ENCODE peak calls at places on chromosomes 13 and 19, in nine cellular contexts. C is BJ; E is neural crest cell; L is A549; K is memory B cell; A is GM10248; B is CD8-positive, alpha-beta memory T cell; P is kidney glomerular epithelial cell; O is midbrain. J is an unnamed sample.

GRCh38 chr13:46173656-46174055 is 8.3 kb downstream of the LCP1 start:
- DNase-seq in C (no peak), E (no peak), A (no peak), B (peak), L (no peak), P (no peak), K (no peak), O (no peak), J (no peak)

GRCh38 chr13:40764587-40765403 is 6.2 kb downstream of the MRPS31 start:
- DNase-seq in B (no peak), K (no peak), P (no peak), O (no peak), E (no peak), C (no peak), A (no peak), L (no peak), J (no peak)

GRCh38 chr19:5621945-5622464 is 571 bp downstream of the SAFB2 start:
- DNase-seq in B (peak), C (no peak), L (no peak), P (no peak), E (peak), A (peak), O (no peak), K (no peak), J (no peak)

GRCh38 chr19:16094360-16095070 is 17.2 kb upstream of the RAB8A start:
- DNase-seq in E (no peak), K (no peak), P (no peak), O (no peak), A (no peak), B (no peak), C (no peak), L (no peak), J (no peak)

GRCh38 chr19:19554074-19555023 is 16.3 kb downstream of the CILP2 start:
- DNase-seq in K (peak), E (peak), A (peak), O (no peak), L (no peak), C (no peak), B (peak), P (no peak), J (no peak)

GRCh38 chr13:24202215-24202614 is 41.7 kb downstream of the SPATA13 start:
- DNase-seq in C (no peak), K (no peak), A (no peak), P (no peak), O (no peak), B (no peak), L (no peak), E (no peak), J (no peak)

GRCh38 chr13:50369646-50370045 is 354.4 kb downstream of the KCNRG start:
- DNase-seq in A (no peak), O (no peak), E (no peak), C (no peak), L (no peak), P (no peak), K (no peak), B (no peak), J (no peak)

GRCh38 chr13:105442941-105443340 is 1092.5 kb downstream of the EFNB2 start:
- DNase-seq in A (no peak), O (no peak), E (no peak), L (peak), K (no peak), P (peak), B (no peak), C (peak), J (peak)

GRCh38 chr19:1449467-1450442 is at the start of gene APC2:
- DNase-seq in O (peak), E (peak), L (peak), A (no peak), B (no peak), K (peak), C (no peak), P (no peak), J (peak)

GRCh38 chr13:98368019-98368418 is 190.9 kb upstream of the RNF113B start:
- DNase-seq in C (peak), K (no peak), L (no peak), A (no peak), P (peak), B (no peak), O (no peak), E (no peak), J (no peak)

GRCh38 chr13:64054306-64054705 is 2638.7 kb upstream of the PCDH20 start:
- DNase-seq in E (no peak), L (no peak), C (no peak), K (no peak), P (no peak), O (no peak), B (no peak), A (no peak), J (no peak)

GRCh38 chr19:3863648-3864047 is 5.2 kb downstream of the ZFR2 start:
- DNase-seq in E (no peak), B (no peak), O (no peak), P (no peak), A (no peak), K (no peak), C (no peak), L (no peak), J (no peak)

GRCh38 chr19:17766543-17767131 is 15.4 kb downstream of the FCHO1 start:
- DNase-seq in O (peak), E (peak), C (no peak), L (peak), K (peak), P (peak), B (no peak), A (peak), J (peak)

GRCh38 chr13:37473035-37473434 is 125.5 kb downstream of the POSTN start:
- DNase-seq in O (no peak), P (no peak), K (no peak), L (no peak), E (no peak), B (no peak), C (no peak), A (no peak), J (no peak)

GRCh38 chr13:113220141-113220598 is 10.8 kb downstream of the CUL4A start:
- DNase-seq in O (no peak), L (no peak), B (no peak), C (no peak), P (no peak), A (no peak), K (no peak), E (no peak), J (no peak)

GRCh38 chr19:46984077-46985010 is 35.3 kb upstream of the NPAS1 start:
- DNase-seq in P (peak), O (no peak), E (no peak), B (no peak), L (peak), C (no peak), K (no peak), A (no peak), J (peak)

GRCh38 chr13:110726726-110727125 is 13.2 kb downstream of the ING1 start:
- DNase-seq in E (no peak), O (no peak), B (peak), A (peak), P (no peak), L (no peak), C (no peak), K (no peak), J (no peak)

GRCh38 chr13:75186384-75186783 is 295.6 kb downstream of the TBC1D4 start:
- DNase-seq in E (no peak), L (no peak), A (no peak), C (no peak), K (no peak), B (no peak), O (no peak), P (no peak), J (no peak)

GRCh38 chr19:35869327-35870123 is 1.2 kb downstream of the APLP1 start:
- DNase-seq in O (peak), L (peak), P (peak), K (peak), A (peak), E (peak), C (no peak), B (peak), J (no peak)